ENCODE peak calls at places on chromosome 14, in five cellular contexts. V is G401; Y is Right ventricle myocardium superior; Z is H4; X is stimulated activated CD8-positive, alpha-beta memory T cell treated with anti-CD3 and anti-CD28 coated beads, Interleukin-4, amount 100 ng/mL, for 1 hour. Q is an unnamed sample.
A peak's percentile ranks its signal among the peaks of the same experiment; 100 is the strongest.

GRCh38 chr14:104800600-104801283 is at the start of gene ZBTB42:
- DNase-seq in Y (peak; percentile 80), Z (peak; percentile 30), V (no peak), X (no peak), Q (no peak)

GRCh38 chr14:32756173-32756572 is 182.5 kb upstream of the NPAS3 start:
- DNase-seq in X (no peak), Z (no peak), Y (no peak), V (no peak), Q (no peak)

GRCh38 chr14:64388533-64389243 is 535 bp downstream of the MTHFD1 start:
- DNase-seq in X (peak; percentile 22), V (no peak), Z (no peak), Y (peak; percentile 52), Q (no peak)

GRCh38 chr14:61511558-61511924 is 183.8 kb upstream of the HIF1A start:
- DNase-seq in Z (no peak), Y (no peak), V (peak; percentile 91), X (no peak), Q (no peak)

GRCh38 chr14:33525626-33526025 is 425.2 kb downstream of the EGLN3 start:
- DNase-seq in V (no peak), Z (no peak), Y (no peak), X (no peak), Q (no peak)

GRCh38 chr14:55467307-55467706 is 26.9 kb upstream of the TBPL2 start:
- DNase-seq in Z (no peak), V (no peak), Y (no peak), X (no peak), Q (no peak)

GRCh38 chr14:93430319-93430801 is 379 bp upstream of the UNC79 start:
- DNase-seq in Y (no peak), X (no peak), V (peak; percentile 94), Z (no peak), Q (no peak)

GRCh38 chr14:33118653-33119052 is 180.0 kb downstream of the NPAS3 start:
- DNase-seq in Z (no peak), V (no peak), X (no peak), Y (no peak), Q (no peak)

GRCh38 chr14:44029933-44030332 is 477.1 kb downstream of the FSCB start:
- DNase-seq in Z (no peak), Y (no peak), X (no peak), V (no peak), Q (peak; percentile 8)